ENCODE peak calls at places on chromosomes 13 and 19, in five cellular contexts. One of them, this sample, is unnamed.

GRCh38 chr19:37905936-37906867 is at the start of gene WDR87:
- DNase-seq in lung: peak; percentile 40
- DNase-seq in EL: no peak
- DNase-seq in NCI-H460: no peak
- DNase-seq in psoas muscle: no peak
- DNase-seq in this sample: no peak

GRCh38 chr19:16435238-16435911 is 36.4 kb downstream of the EPS15L1 start:
- DNase-seq in lung: no peak
- DNase-seq in psoas muscle: peak; percentile 80
- DNase-seq in NCI-H460: no peak
- DNase-seq in EL: peak; percentile 99
- DNase-seq in this sample: no peak

GRCh38 chr13:110301606-110302131 is 5.3 kb downstream of the COL4A1 start:
- DNase-seq in psoas muscle: no peak
- DNase-seq in EL: peak; percentile 95
- DNase-seq in NCI-H460: no peak
- DNase-seq in lung: no peak
- DNase-seq in this sample: no peak

GRCh38 chr19:47699360-47699917 is 13.8 kb upstream of the EHD2 start:
- DNase-seq in psoas muscle: no peak
- DNase-seq in EL: peak; percentile 39
- DNase-seq in lung: no peak
- DNase-seq in NCI-H460: peak; percentile 42
- DNase-seq in this sample: no peak

GRCh38 chr19:21604351-21604926 is 99.0 kb downstream of the ZNF429 start:
- DNase-seq in lung: no peak
- DNase-seq in EL: peak; percentile 53
- DNase-seq in NCI-H460: no peak
- DNase-seq in psoas muscle: no peak
- DNase-seq in this sample: no peak

GRCh38 chr19:8663920-8664670 is 33.7 kb downstream of the NFILZ start:
- DNase-seq in lung: no peak
- DNase-seq in EL: no peak
- DNase-seq in NCI-H460: no peak
- DNase-seq in psoas muscle: no peak
- DNase-seq in this sample: no peak

GRCh38 chr13:40206241-40207109 is 460.0 kb downstream of the FOXO1 start:
- DNase-seq in EL: no peak
- DNase-seq in lung: no peak
- DNase-seq in psoas muscle: no peak
- DNase-seq in NCI-H460: no peak
- DNase-seq in this sample: no peak

GRCh38 chr13:79097201-79097600 is 308.9 kb downstream of the RBM26 start:
- DNase-seq in EL: no peak
- DNase-seq in lung: no peak
- DNase-seq in NCI-H460: no peak
- DNase-seq in psoas muscle: no peak
- DNase-seq in this sample: no peak

GRCh38 chr13:52744842-52745241 is 5.2 kb upstream of the CNMD start:
- DNase-seq in lung: no peak
- DNase-seq in psoas muscle: no peak
- DNase-seq in NCI-H460: no peak
- DNase-seq in EL: no peak
- DNase-seq in this sample: no peak

GRCh38 chr19:30096596-30097370 is 154.7 kb downstream of the URI1 start:
- DNase-seq in lung: no peak
- DNase-seq in EL: no peak
- DNase-seq in NCI-H460: no peak
- DNase-seq in psoas muscle: peak; percentile 36
- DNase-seq in this sample: no peak

GRCh38 chr13:20401958-20402856 is 123.5 kb downstream of the CRYL1 start:
- DNase-seq in NCI-H460: no peak
- DNase-seq in EL: peak; percentile 80
- DNase-seq in lung: no peak
- DNase-seq in psoas muscle: no peak
- DNase-seq in this sample: no peak

GRCh38 chr19:57708641-57709354 is at the start of gene ZNF154:
- DNase-seq in psoas muscle: peak; percentile 61
- DNase-seq in lung: peak; percentile 29
- DNase-seq in EL: no peak
- DNase-seq in NCI-H460: no peak
- DNase-seq in this sample: peak; percentile 58

GRCh38 chr13:27203854-27204253 is 32.2 kb upstream of the USP12 start:
- DNase-seq in psoas muscle: no peak
- DNase-seq in NCI-H460: no peak
- DNase-seq in EL: peak; percentile 21
- DNase-seq in lung: no peak
- DNase-seq in this sample: no peak

GRCh38 chr13:85497652-85498051 is 301.6 kb downstream of the SLITRK6 start:
- DNase-seq in lung: no peak
- DNase-seq in psoas muscle: no peak
- DNase-seq in EL: peak; percentile 92
- DNase-seq in NCI-H460: no peak
- DNase-seq in this sample: no peak

GRCh38 chr13:98141509-98141908 is 1.4 kb upstream of the FARP1 start:
- DNase-seq in psoas muscle: no peak
- DNase-seq in lung: no peak
- DNase-seq in NCI-H460: no peak
- DNase-seq in EL: no peak
- DNase-seq in this sample: no peak

GRCh38 chr19:46574533-46574932 is 26.6 kb upstream of the CALM3 start:
- DNase-seq in EL: no peak
- DNase-seq in NCI-H460: no peak
- DNase-seq in psoas muscle: no peak
- DNase-seq in lung: no peak
- DNase-seq in this sample: no peak

GRCh38 chr13:102227696-102228095 is 174.2 kb downstream of the FGF14 start:
- DNase-seq in psoas muscle: no peak
- DNase-seq in lung: no peak
- DNase-seq in EL: no peak
- DNase-seq in NCI-H460: no peak
- DNase-seq in this sample: no peak

This sample was measured in hypothalamus.